ENCODE peak calls at places on chromosome 21, in five cellular contexts. One of them, this sample, is unnamed.

GRCh38 chr21:45152265-45152746 is 77.9 kb downstream of the ADARB1 start:
- DNase-seq in left ventricle myocardium superior: peak
- DNase-seq in colonic mucosa: peak
- DNase-seq in activated CD4-positive, alpha-beta T cell treated with anti-CD3 and anti-CD28 coated beads for 36 hours: peak
- DNase-seq in pancreas: no peak
- DNase-seq in this sample: no peak

GRCh38 chr21:34974162-34974981 is 74.7 kb downstream of the RUNX1 start:
- DNase-seq in left ventricle myocardium superior: no peak
- DNase-seq in colonic mucosa: no peak
- DNase-seq in activated CD4-positive, alpha-beta T cell treated with anti-CD3 and anti-CD28 coated beads for 36 hours: peak
- DNase-seq in pancreas: no peak
- DNase-seq in this sample: no peak

GRCh38 chr21:31922881-31923280 is 50.1 kb downstream of the HUNK start:
- DNase-seq in left ventricle myocardium superior: no peak
- DNase-seq in colonic mucosa: no peak
- DNase-seq in activated CD4-positive, alpha-beta T cell treated with anti-CD3 and anti-CD28 coated beads for 36 hours: no peak
- DNase-seq in pancreas: no peak
- DNase-seq in this sample: no peak

GRCh38 chr21:15094706-15095105 is 29.9 kb upstream of the NRIP1 start:
- DNase-seq in left ventricle myocardium superior: no peak
- DNase-seq in colonic mucosa: no peak
- DNase-seq in activated CD4-positive, alpha-beta T cell treated with anti-CD3 and anti-CD28 coated beads for 36 hours: no peak
- DNase-seq in pancreas: no peak
- DNase-seq in this sample: no peak

GRCh38 chr21:28229811-28230210 is 762.9 kb downstream of the LTN1 start:
- DNase-seq in left ventricle myocardium superior: no peak
- DNase-seq in colonic mucosa: no peak
- DNase-seq in activated CD4-positive, alpha-beta T cell treated with anti-CD3 and anti-CD28 coated beads for 36 hours: no peak
- DNase-seq in pancreas: no peak
- DNase-seq in this sample: no peak

GRCh38 chr21:36700295-36700960 is 1.5 kb downstream of the SIM2 start:
- DNase-seq in left ventricle myocardium superior: no peak
- DNase-seq in colonic mucosa: no peak
- DNase-seq in activated CD4-positive, alpha-beta T cell treated with anti-CD3 and anti-CD28 coated beads for 36 hours: no peak
- DNase-seq in pancreas: no peak
- DNase-seq in this sample: no peak

GRCh38 chr21:40795313-40795712 is 51.6 kb downstream of the DSCAM start:
- DNase-seq in left ventricle myocardium superior: no peak
- DNase-seq in colonic mucosa: no peak
- DNase-seq in activated CD4-positive, alpha-beta T cell treated with anti-CD3 and anti-CD28 coated beads for 36 hours: no peak
- DNase-seq in pancreas: no peak
- DNase-seq in this sample: no peak

GRCh38 chr21:41537356-41537755 is 29.4 kb upstream of the TMPRSS2 start:
- DNase-seq in left ventricle myocardium superior: no peak
- DNase-seq in colonic mucosa: no peak
- DNase-seq in activated CD4-positive, alpha-beta T cell treated with anti-CD3 and anti-CD28 coated beads for 36 hours: no peak
- DNase-seq in pancreas: no peak
- DNase-seq in this sample: no peak

This sample was measured in prostate gland.